ENCODE peak calls at places on chromosomes 16 and 17, in six cellular contexts. One of them, this sample, is unnamed.

GRCh38 chr17:43707184-43707583 is 45.5 kb upstream of the MEOX1 start:
- DNase-seq in bronchial epithelial cell: no peak
- DNase-seq in uterus: no peak
- DNase-seq in A549: no peak
- DNase-seq in right atrium auricular region: no peak
- DNase-seq in omental fat pad: no peak
- DNase-seq in this sample: no peak

GRCh38 chr17:50518265-50519023 is 10.2 kb downstream of the MYCBPAP start:
- DNase-seq in A549: no peak
- DNase-seq in right atrium auricular region: no peak
- DNase-seq in uterus: no peak
- DNase-seq in bronchial epithelial cell: no peak
- DNase-seq in omental fat pad: no peak
- DNase-seq in this sample: no peak

GRCh38 chr16:27452569-27453475 is 50.8 kb downstream of the IL21R start:
- DNase-seq in bronchial epithelial cell: no peak
- DNase-seq in omental fat pad: no peak
- DNase-seq in right atrium auricular region: no peak
- DNase-seq in A549: no peak
- DNase-seq in uterus: no peak
- DNase-seq in this sample: no peak

GRCh38 chr17:37698132-37698615 is 46.7 kb downstream of the HNF1B start:
- DNase-seq in A549: peak; percentile 40
- DNase-seq in omental fat pad: no peak
- DNase-seq in uterus: no peak
- DNase-seq in right atrium auricular region: no peak
- DNase-seq in bronchial epithelial cell: peak; percentile 95
- DNase-seq in this sample: no peak

GRCh38 chr16:50887500-50887899 is 145.6 kb downstream of the CYLD start:
- DNase-seq in omental fat pad: no peak
- DNase-seq in uterus: no peak
- DNase-seq in A549: no peak
- DNase-seq in bronchial epithelial cell: no peak
- DNase-seq in right atrium auricular region: peak; percentile 38
- DNase-seq in this sample: peak; percentile 65

GRCh38 chr17:48637323-48638260 is 11.4 kb upstream of the HOXB9 start:
- DNase-seq in bronchial epithelial cell: peak; percentile 63
- DNase-seq in uterus: no peak
- DNase-seq in right atrium auricular region: no peak
- DNase-seq in omental fat pad: no peak
- DNase-seq in A549: peak; percentile 72
- DNase-seq in this sample: no peak

GRCh38 chr17:28551421-28552186 is 820 bp downstream of the UNC119 start:
- DNase-seq in right atrium auricular region: no peak
- DNase-seq in A549: no peak
- DNase-seq in omental fat pad: no peak
- DNase-seq in uterus: no peak
- DNase-seq in bronchial epithelial cell: no peak
- DNase-seq in this sample: no peak

GRCh38 chr17:27846042-27846655 is 45.8 kb upstream of the NOS2 start:
- DNase-seq in bronchial epithelial cell: no peak
- DNase-seq in A549: no peak
- DNase-seq in uterus: no peak
- DNase-seq in omental fat pad: no peak
- DNase-seq in right atrium auricular region: no peak
- DNase-seq in this sample: no peak

GRCh38 chr16:54280751-54281150 is 5.8 kb downstream of the IRX3 start:
- DNase-seq in bronchial epithelial cell: peak; percentile 77
- DNase-seq in A549: no peak
- DNase-seq in right atrium auricular region: no peak
- DNase-seq in uterus: no peak
- DNase-seq in omental fat pad: no peak
- DNase-seq in this sample: no peak

GRCh38 chr16:88381820-88382451 is 823 bp upstream of the ZNF469 start:
- DNase-seq in bronchial epithelial cell: no peak
- DNase-seq in A549: no peak
- DNase-seq in omental fat pad: no peak
- DNase-seq in right atrium auricular region: no peak
- DNase-seq in uterus: no peak
- DNase-seq in this sample: no peak

GRCh38 chr17:312476-313148 is 40.0 kb downstream of the RPH3AL start:
- DNase-seq in bronchial epithelial cell: no peak
- DNase-seq in A549: no peak
- DNase-seq in omental fat pad: no peak
- DNase-seq in right atrium auricular region: no peak
- DNase-seq in uterus: no peak
- DNase-seq in this sample: no peak

GRCh38 chr17:79621151-79621940 is 10.5 kb upstream of the RBFOX3 start:
- DNase-seq in A549: no peak
- DNase-seq in right atrium auricular region: no peak
- DNase-seq in uterus: peak; percentile 5
- DNase-seq in omental fat pad: peak; percentile 12
- DNase-seq in bronchial epithelial cell: no peak
- DNase-seq in this sample: peak; percentile 80

GRCh38 chr16:89330177-89330856 is 112.8 kb downstream of the ZNF778 start:
- DNase-seq in right atrium auricular region: no peak
- DNase-seq in bronchial epithelial cell: peak; percentile 81
- DNase-seq in A549: peak; percentile 89
- DNase-seq in omental fat pad: no peak
- DNase-seq in uterus: no peak
- DNase-seq in this sample: no peak

GRCh38 chr17:73138541-73139138 is 26.2 kb upstream of the SSTR2 start:
- DNase-seq in omental fat pad: no peak
- DNase-seq in right atrium auricular region: no peak
- DNase-seq in A549: no peak
- DNase-seq in bronchial epithelial cell: no peak
- DNase-seq in uterus: no peak
- DNase-seq in this sample: no peak

GRCh38 chr16:53098526-53099317 is 43.9 kb downstream of the CHD9 start:
- DNase-seq in bronchial epithelial cell: peak; percentile 77
- DNase-seq in omental fat pad: peak; percentile 51
- DNase-seq in right atrium auricular region: peak; percentile 91
- DNase-seq in A549: peak; percentile 76
- DNase-seq in uterus: peak; percentile 93
- DNase-seq in this sample: peak; percentile 92

GRCh38 chr17:73952136-73952497 is 251.4 kb upstream of the RPL38 start:
- DNase-seq in omental fat pad: no peak
- DNase-seq in uterus: no peak
- DNase-seq in right atrium auricular region: no peak
- DNase-seq in bronchial epithelial cell: no peak
- DNase-seq in A549: no peak
- DNase-seq in this sample: no peak

DNA sequence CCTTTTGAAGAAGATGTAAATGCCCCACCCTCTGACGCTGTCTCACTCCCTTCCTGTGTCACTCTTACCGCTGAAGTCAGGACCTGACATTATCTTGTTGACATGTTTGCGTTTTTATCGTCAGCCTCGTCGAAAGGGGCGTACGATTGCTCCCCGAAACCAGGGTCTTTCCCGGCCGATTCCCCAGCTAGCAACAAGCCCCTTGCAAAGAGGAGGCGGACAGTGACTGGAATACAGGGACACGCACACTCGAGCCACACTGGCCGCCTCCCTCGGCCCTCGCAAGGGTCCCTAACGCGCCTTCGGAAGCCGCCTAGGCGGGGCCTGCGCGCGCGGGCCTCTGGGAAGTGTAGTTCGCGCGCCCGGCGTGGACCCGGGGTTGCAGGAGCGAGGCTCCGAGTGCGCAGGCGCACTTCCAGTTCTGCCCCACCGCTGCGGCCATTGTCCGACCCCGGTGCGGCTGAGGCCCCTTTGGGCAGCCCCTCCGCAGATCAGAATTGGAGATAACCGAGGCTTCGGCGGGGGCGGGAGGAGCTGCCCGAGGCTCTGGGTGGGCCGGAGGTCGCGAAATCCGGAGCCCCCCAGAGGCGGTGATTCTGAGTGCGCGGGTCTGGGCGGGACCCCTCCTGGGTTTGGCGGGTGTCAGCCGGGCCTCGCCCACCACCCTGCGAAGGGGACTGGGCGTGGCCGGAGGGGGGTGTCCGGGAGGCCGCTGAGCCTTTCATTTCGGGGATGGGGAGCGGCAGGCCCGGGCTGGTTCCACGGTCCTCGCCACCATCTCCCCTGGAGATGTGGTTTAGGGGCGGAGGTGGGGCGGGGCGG is at the start of gene ZFP90:
- DNase-seq in bronchial epithelial cell: peak; percentile 57
- DNase-seq in omental fat pad: peak; percentile 70
- DNase-seq in A549: peak; percentile 90
- DNase-seq in right atrium auricular region: peak; percentile 86
- DNase-seq in uterus: peak; percentile 85
- DNase-seq in this sample: peak; percentile 97
- TF ChIP-seq CTCF in bronchial epithelial cell: no peak
- TF ChIP-seq CTCF in omental fat pad: no peak
- TF ChIP-seq CTCF in A549: no peak
- TF ChIP-seq CTCF in right atrium auricular region: peak; percentile 23
- TF ChIP-seq CTCF in uterus: no peak
- TF ChIP-seq CTCF in this sample: no peak

GRCh38 chr17:8189711-8190477 is at the start of gene BORCS6:
- DNase-seq in uterus: peak; percentile 95
- DNase-seq in A549: peak; percentile 99
- DNase-seq in bronchial epithelial cell: peak; percentile 95
- DNase-seq in omental fat pad: peak; percentile 89
- DNase-seq in right atrium auricular region: peak; percentile 100
- DNase-seq in this sample: peak; percentile 98
- TF ChIP-seq CTCF in uterus: peak; percentile 22
- TF ChIP-seq CTCF in A549: peak; percentile 19
- TF ChIP-seq CTCF in bronchial epithelial cell: peak; percentile 8
- TF ChIP-seq CTCF in omental fat pad: no peak
- TF ChIP-seq CTCF in right atrium auricular region: no peak
- TF ChIP-seq CTCF in this sample: no peak

GRCh38 chr16:57479422-57480126 is 6.7 kb downstream of the DOK4 start:
- DNase-seq in uterus: peak; percentile 61
- DNase-seq in omental fat pad: no peak
- DNase-seq in right atrium auricular region: no peak
- DNase-seq in A549: peak; percentile 82
- DNase-seq in bronchial epithelial cell: no peak
- DNase-seq in this sample: no peak
- TF ChIP-seq CTCF in uterus: no peak
- TF ChIP-seq CTCF in omental fat pad: no peak
- TF ChIP-seq CTCF in right atrium auricular region: no peak
- TF ChIP-seq CTCF in A549: no peak
- TF ChIP-seq CTCF in bronchial epithelial cell: no peak
- TF ChIP-seq CTCF in this sample: no peak

GRCh38 chr16:83899272-83899897 is 470 bp downstream of the MLYCD start:
- DNase-seq in right atrium auricular region: no peak
- DNase-seq in uterus: no peak
- DNase-seq in omental fat pad: no peak
- DNase-seq in A549: peak; percentile 35
- DNase-seq in bronchial epithelial cell: peak; percentile 47
- DNase-seq in this sample: no peak
- TF ChIP-seq CTCF in right atrium auricular region: no peak
- TF ChIP-seq CTCF in uterus: no peak
- TF ChIP-seq CTCF in omental fat pad: no peak
- TF ChIP-seq CTCF in A549: no peak
- TF ChIP-seq CTCF in bronchial epithelial cell: no peak
- TF ChIP-seq CTCF in this sample: peak; percentile 16

GRCh38 chr17:80725532-80725931 is 180.9 kb downstream of the RPTOR start:
- DNase-seq in A549: no peak
- DNase-seq in right atrium auricular region: no peak
- DNase-seq in omental fat pad: no peak
- DNase-seq in bronchial epithelial cell: no peak
- DNase-seq in uterus: no peak
- DNase-seq in this sample: no peak
- TF ChIP-seq CTCF in A549: no peak
- TF ChIP-seq CTCF in right atrium auricular region: no peak
- TF ChIP-seq CTCF in omental fat pad: no peak
- TF ChIP-seq CTCF in bronchial epithelial cell: no peak
- TF ChIP-seq CTCF in uterus: no peak
- TF ChIP-seq CTCF in this sample: no peak

This sample was measured in osteocyte.